ENCODE peak calls at places on chromosome 20, in nine cellular contexts. F is BJ; X is cardiac muscle cell; M is tibial artery; V is heart right ventricle; Z is left lung; I is aorta; B is CD8-positive, alpha-beta memory T cell; L is posterior cingulate gyrus. U is an unnamed sample.

GRCh38 chr20:10277616-10278015 is 59.0 kb downstream of the SNAP25 start:
- DNase-seq in M (no peak), X (no peak), L (no peak), F (no peak), B (no peak), I (no peak), Z (no peak), V (no peak), U (no peak)

GRCh38 chr20:13649548-13649947 is 10.8 kb upstream of the TASP1 start:
- DNase-seq in X (no peak), L (no peak), Z (peak), F (no peak), M (no peak), V (peak), I (peak), B (no peak), U (no peak)

GRCh38 chr20:50291428-50292323 is 101.0 kb downstream of the CEBPB start:
- DNase-seq in I (peak), F (no peak), M (no peak), B (no peak), V (no peak), L (peak), Z (no peak), X (no peak), U (no peak)

GRCh38 chr20:10708342-10709185 is 34.8 kb upstream of the JAG1 start:
- DNase-seq in F (peak), I (no peak), L (no peak), V (no peak), B (no peak), Z (no peak), X (no peak), M (no peak), U (no peak)

GRCh38 chr20:46509523-46509922 is 3.8 kb downstream of the ZNF334 start:
- DNase-seq in I (no peak), F (no peak), B (no peak), Z (no peak), X (no peak), L (peak), V (no peak), M (no peak), U (no peak)

GRCh38 chr20:41617059-41617921 is 887 bp downstream of the CHD6 start:
- DNase-seq in I (peak), F (no peak), X (peak), Z (peak), L (peak), M (peak), B (peak), V (peak), U (peak)

GRCh38 chr20:36155991-36156390 is 1.5 kb downstream of the EPB41L1 start:
- DNase-seq in F (no peak), L (peak), B (no peak), M (no peak), I (no peak), V (no peak), X (no peak), Z (no peak), U (no peak)

GRCh38 chr20:10706460-10706811 is 32.6 kb upstream of the JAG1 start:
- DNase-seq in Z (no peak), L (no peak), B (no peak), X (no peak), M (no peak), V (no peak), I (no peak), F (no peak), U (no peak)

GRCh38 chr20:61948586-61949362 is 116.9 kb downstream of the TAF4 start:
- DNase-seq in F (no peak), X (no peak), I (peak), L (peak), V (peak), B (no peak), Z (peak), M (peak), U (no peak)

GRCh38 chr20:25223179-25223661 is 24.7 kb upstream of the PYGB start:
- DNase-seq in L (peak), I (no peak), V (no peak), M (peak), F (peak), B (no peak), Z (no peak), X (no peak), U (no peak)

GRCh38 chr20:24722586-24722985 is 226.5 kb upstream of the CST7 start:
- DNase-seq in M (no peak), F (no peak), I (no peak), L (no peak), Z (no peak), V (no peak), B (no peak), X (no peak), U (no peak)

GRCh38 chr20:57589123-57589727 is 28.3 kb downstream of the PCK1 start:
- DNase-seq in F (no peak), L (no peak), X (no peak), B (no peak), M (no peak), I (peak), Z (no peak), V (no peak), U (no peak)

GRCh38 chr20:29410805-29411457 is 1846.5 kb upstream of the DEFB115 start:
- DNase-seq in B (no peak), I (no peak), X (no peak), M (no peak), F (no peak), V (no peak), Z (no peak), L (peak), U (no peak)

GRCh38 chr20:1844723-1845523 is 50.3 kb upstream of the SIRPA start:
- DNase-seq in X (no peak), F (no peak), I (peak), M (peak), L (no peak), V (no peak), B (no peak), Z (peak), U (peak)

U was measured in KBM-7.